ENCODE peak calls at places on chromosome 11, in five cellular contexts. Z is right lobe of liver, L is fibroblast of lung, B is cardiac muscle cell, E is colonic mucosa. U is an unnamed sample. For H3K27me3, the result is how much of the 10 kb centered on the place peaks cover.

GRCh38 chr11:43614214-43614613 is 66.3 kb upstream of the HSD17B12 start:
- DNase-seq in E (no peak), B (no peak), Z (no peak), L (no peak), U (no peak)

GRCh38 chr11:59894616-59895015 is 16.0 kb downstream of the OOSP3 start:
- DNase-seq in B (no peak), Z (no peak), L (no peak), E (no peak), U (no peak)

GRCh38 chr11:48107188-48107704 is 109.4 kb upstream of the OR4B1 start:
- DNase-seq in L (peak), B (no peak), E (no peak), Z (no peak), U (no peak)

GRCh38 chr11:132186699-132187098 is 816.3 kb downstream of the NTM start:
- DNase-seq in B (peak), L (no peak), E (no peak), Z (no peak), U (no peak)

GRCh38 chr11:135073444-135073843 is 661.4 kb upstream of the B3GAT1 start:
- DNase-seq in Z (no peak), L (no peak), E (no peak), B (no peak), U (no peak)

GRCh38 chr11:36266767-36267166 is 22.5 kb downstream of the COMMD9 start:
- DNase-seq in Z (no peak), L (no peak), B (no peak), E (peak), U (no peak)

GRCh38 chr11:119480375-119481020 is 57.5 kb upstream of the THY1 start:
- DNase-seq in L (no peak), E (no peak), B (no peak), Z (no peak), U (no peak)

GRCh38 chr11:126608626-126609010 is 253.1 kb downstream of the ST3GAL4 start:
- DNase-seq in L (no peak), Z (no peak), E (no peak), B (no peak), U (no peak)

GRCh38 chr11:5508605-5509004 is 1.2 kb downstream of the UBQLN3 start:
- DNase-seq in E (no peak), L (no peak), Z (no peak), B (no peak), U (no peak)

GRCh38 chr11:6418199-6418957 is 516 bp downstream of the APBB1 start:
- DNase-seq in L (no peak), E (peak), B (peak), Z (no peak), U (no peak)

GRCh38 chr11:67491276-67492068 is 8.6 kb downstream of the AIP start:
- DNase-seq in E (no peak), B (no peak), L (no peak), Z (no peak), U (no peak)

GRCh38 chr11:111725621-111726020 is 40.6 kb downstream of the PPP2R1B start:
- DNase-seq in L (no peak), Z (no peak), B (no peak), E (no peak), U (no peak)

GRCh38 chr11:11845551-11845950 is 3.8 kb downstream of the USP47 start:
- DNase-seq in E (no peak), B (no peak), Z (no peak), L (peak), U (no peak)

GRCh38 chr11:18699269-18699596 is 654 bp downstream of the TMEM86A start:
- DNase-seq in Z (no peak), E (no peak), B (no peak), L (no peak), U (no peak)

GRCh38 chr11:17915500-17916143 is 97.2 kb downstream of the SERGEF start:
- DNase-seq in E (no peak), L (peak), Z (no peak), B (no peak), U (no peak)

GRCh38 chr11:70811915-70812314 is 413.6 kb downstream of the CTTN start:
- DNase-seq in L (no peak), E (no peak), B (no peak), Z (no peak), U (no peak)

GRCh38 chr11:14237333-14237988 is 121.5 kb downstream of the RRAS2 start:
- DNase-seq in B (no peak), Z (no peak), L (no peak), E (no peak), U (no peak)

GRCh38 chr11:60914620-60915249 is 777 bp downstream of the TMEM109 start:
- DNase-seq in L (peak), Z (no peak), B (peak), E (peak), U (no peak)

GRCh38 chr11:87726511-87726910 is 448.7 kb downstream of the RAB38 start:
- DNase-seq in Z (no peak), E (no peak), B (no peak), L (peak), U (no peak)

GRCh38 chr11:109326781-109327180 is 95.2 kb upstream of the C11orf87 start:
- DNase-seq in Z (no peak), L (no peak), B (no peak), E (no peak), U (no peak)

GRCh38 chr11:88398372-88399140 is 61.0 kb upstream of the CTSC start:
- DNase-seq in B (no peak), Z (no peak), L (peak), E (no peak), U (no peak)

GRCh38 chr11:22390283-22390655 is 52.1 kb downstream of the SLC17A6 start:
- DNase-seq in L (no peak), Z (no peak), B (no peak), E (no peak), U (no peak)

GRCh38 chr11:77109236-77110019 is 6.8 kb downstream of the OMP start:
- DNase-seq in B (no peak), L (peak), E (no peak), Z (no peak), U (no peak)

GRCh38 chr11:107931206-107931605 is 3.0 kb downstream of the RAB39A start:
- DNase-seq in E (no peak), L (no peak), Z (no peak), B (no peak), U (no peak)

GRCh38 chr11:46541593-46542371 is 52.0 kb downstream of the AMBRA1 start:
- DNase-seq in B (no peak), E (peak), L (no peak), Z (peak), U (no peak)

GRCh38 chr11:46674463-46675287 is 25.7 kb downstream of the ARHGAP1 start:
- DNase-seq in E (peak), Z (no peak), B (peak), L (no peak), U (no peak)

GRCh38 chr11:104823638-104824037 is 74.6 kb downstream of the CASP12 start:
- DNase-seq in Z (no peak), E (no peak), B (no peak), L (no peak), U (no peak)

GRCh38 chr11:111938687-111939160 is 1.6 kb downstream of the DIXDC1 start:
- DNase-seq in B (no peak), Z (no peak), E (no peak), L (peak), U (no peak)

GRCh38 chr11:133929401-133930052 is 27.2 kb downstream of the IGSF9B start:
- DNase-seq in B (no peak), L (peak), Z (no peak), E (no peak), U (no peak)

GRCh38 chr11:106879029-106879428 is 139.2 kb downstream of the GUCY1A2 start:
- DNase-seq in B (no peak), E (no peak), Z (no peak), L (no peak), U (no peak)

GRCh38 chr11:128492461-128492860 is 94.9 kb downstream of the ETS1 start:
- DNase-seq in Z (no peak), L (peak), B (no peak), E (no peak), U (no peak)

GRCh38 chr11:40401132-40401853 is 1058.2 kb downstream of the LRRC4C start:
- DNase-seq in E (no peak), L (no peak), B (no peak), Z (no peak), U (no peak)

GRCh38 chr11:70132641-70133040 is 54.5 kb downstream of the ANO1 start:
- DNase-seq in Z (no peak), L (no peak), E (no peak), B (no peak), U (no peak)

GRCh38 chr11:47617417-47617809 is 23.2 kb upstream of the C1QTNF4 start:
- DNase-seq in Z (no peak), L (peak), B (no peak), E (no peak), U (no peak)

DNA sequence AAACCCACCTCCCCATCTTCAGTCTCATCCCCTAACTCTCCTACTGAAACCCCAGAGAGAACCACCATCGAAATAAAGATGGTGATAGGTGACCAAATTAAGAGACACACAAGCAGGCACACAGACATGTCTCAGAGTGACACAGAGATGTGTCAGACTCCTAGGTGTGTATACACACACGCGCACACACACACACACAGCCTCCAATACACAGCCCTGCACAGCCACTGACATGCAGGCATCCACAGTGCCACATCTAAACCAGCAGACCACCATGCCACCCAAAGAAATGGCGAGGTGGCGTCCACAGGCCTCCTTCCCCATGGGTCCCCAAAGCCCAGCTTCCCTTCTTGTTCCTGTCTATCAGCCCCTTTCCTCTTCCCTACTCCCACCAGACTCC is 27.4 kb downstream of the NRXN2 start:
- DNase-seq in L (no peak), Z (no peak), B (no peak), E (no peak), U (no peak)
- H3K27me3 ChIP-seq in L (half or more), Z (under half), B (half or more), E (under half), U (under half)

GRCh38 chr11:84564180-84564866 is 1062.8 kb downstream of the DLG2 start:
- DNase-seq in B (peak), E (peak), Z (peak), L (peak), U (no peak)
- H3K27me3 ChIP-seq in B (under half), E (under half), Z (under half), L (under half), U (under half)

GRCh38 chr11:32428665-32429293 is 6.6 kb downstream of the WT1 start:
- DNase-seq in Z (no peak), L (no peak), B (no peak), E (no peak), U (no peak)
- H3K27me3 ChIP-seq in Z (under half), L (half or more), B (half or more), E (half or more), U (under half)

DNA sequence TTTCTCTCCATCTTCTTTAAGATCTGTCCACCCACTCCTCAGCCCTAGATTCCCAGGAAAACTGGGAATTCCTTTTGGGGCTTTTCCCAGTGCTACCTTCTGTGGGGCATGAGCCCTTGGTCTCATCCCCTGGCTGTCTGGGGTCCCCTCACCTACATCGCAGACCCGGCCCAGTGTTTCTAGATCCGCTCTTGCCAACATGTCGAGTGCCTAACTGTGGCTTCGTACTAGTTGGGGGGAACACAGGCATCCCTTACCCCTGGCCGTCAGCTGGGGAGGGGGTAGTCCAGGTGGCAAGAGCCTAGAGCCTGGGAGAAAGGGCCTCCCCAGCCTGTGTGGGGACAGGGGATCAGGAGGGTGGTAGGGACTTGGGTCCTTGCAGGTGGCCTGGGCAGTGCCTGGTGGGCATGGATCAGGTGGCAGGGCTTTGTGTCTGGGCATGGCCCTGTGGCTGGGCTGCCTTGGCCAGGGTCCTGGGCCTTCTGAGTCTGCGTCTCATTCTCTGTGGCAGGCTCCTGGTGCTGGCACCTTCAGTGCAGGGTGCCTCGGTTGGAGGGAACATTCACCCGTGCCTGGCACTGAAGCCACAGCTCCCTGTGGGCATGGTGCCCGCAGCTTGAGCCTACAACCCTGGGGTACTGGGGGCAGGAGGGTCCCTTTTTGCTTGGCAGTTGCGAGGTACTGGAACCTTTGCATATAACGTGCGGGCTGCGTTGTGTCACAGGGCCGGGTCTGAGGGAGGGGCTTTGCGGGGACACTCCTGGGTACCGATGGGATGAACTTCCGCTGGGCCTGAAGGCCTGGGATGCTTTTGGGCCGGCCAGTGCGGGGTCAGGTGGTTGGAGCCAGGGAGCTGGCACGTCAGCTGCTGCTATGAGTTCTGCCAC is 4.1 kb downstream of the KCNQ1 start:
- DNase-seq in E (no peak), B (no peak), Z (no peak), L (no peak), U (no peak)
- H3K27me3 ChIP-seq in E (under half), B (half or more), Z (under half), L (under half), U (under half)

DNA sequence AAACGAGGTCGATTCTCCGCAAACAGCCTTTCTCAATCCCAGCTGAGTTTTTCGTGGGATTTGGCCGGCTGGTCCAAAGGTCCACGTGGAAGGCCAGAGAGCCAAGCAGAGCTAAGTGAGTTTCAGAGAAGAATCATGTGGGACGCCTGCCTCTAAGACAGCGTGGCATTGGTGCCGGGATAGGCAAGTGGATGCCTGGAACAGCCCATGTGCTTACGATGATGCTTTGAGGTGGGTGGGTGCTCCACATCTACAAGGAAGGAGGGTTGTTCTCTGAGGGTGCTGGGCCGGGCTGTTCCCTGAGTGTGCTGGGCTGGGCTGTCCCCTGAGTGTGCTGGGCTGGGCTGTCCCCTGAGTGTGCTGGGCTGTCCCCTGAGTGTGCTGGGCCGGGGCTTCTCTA is 41.4 kb downstream of the MUC2 start:
- DNase-seq in L (no peak), Z (peak), B (no peak), E (no peak), U (no peak)
- H3K27me3 ChIP-seq in L (under half), Z (under half), B (under half), E (under half), U (under half)

DNA sequence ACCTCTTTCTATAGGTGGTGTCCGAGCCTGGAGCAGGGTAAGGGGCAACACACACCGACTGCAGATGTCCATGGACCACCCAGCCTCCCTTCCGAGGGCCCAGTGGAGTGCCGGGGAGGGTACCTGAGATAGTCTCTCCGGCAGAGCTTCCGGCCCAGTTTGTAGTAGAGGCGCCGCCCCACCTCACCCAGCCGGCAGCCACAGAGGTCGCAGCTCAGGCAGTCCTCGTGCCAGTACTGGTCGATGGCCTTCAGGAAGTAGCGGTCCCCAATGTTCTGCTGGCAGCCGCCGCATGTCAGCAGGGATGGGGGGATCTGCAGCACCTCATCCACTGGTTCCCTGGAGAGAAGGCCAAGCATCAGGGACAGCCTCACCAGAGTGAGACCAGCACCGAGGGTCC is 27.4 kb downstream of the LMO2 start:
- DNase-seq in B (no peak), Z (no peak), L (no peak), E (no peak), U (no peak)
- H3K27me3 ChIP-seq in B (under half), Z (under half), L (half or more), E (under half), U (under half)

DNA sequence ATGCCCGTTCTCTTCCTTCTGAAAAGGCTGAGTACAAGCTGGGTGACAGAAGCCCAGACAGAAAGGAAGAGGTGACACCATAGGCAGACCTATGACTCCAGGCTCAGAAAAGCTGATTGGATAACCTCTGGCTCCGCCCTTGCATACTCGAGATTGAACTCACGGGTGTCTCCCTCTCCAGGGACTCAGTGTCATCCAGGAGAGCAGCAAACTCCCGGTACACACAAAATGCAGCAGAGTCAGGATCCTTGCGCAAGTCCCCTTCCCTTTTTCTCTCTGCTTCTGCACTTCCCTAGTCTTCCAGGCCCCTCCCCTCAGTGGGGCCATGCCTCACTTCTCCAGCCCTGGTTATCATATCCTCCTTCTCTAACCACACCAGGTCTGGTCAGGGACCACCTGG is 9.8 kb downstream of the SCN4B start:
- DNase-seq in Z (peak), B (no peak), L (no peak), E (no peak), U (no peak)
- H3K27me3 ChIP-seq in Z (under half), B (half or more), L (under half), E (under half), U (under half)

GRCh38 chr11:31808721-31809542 is 2.2 kb downstream of the PAX6 start:
- DNase-seq in E (no peak), B (no peak), Z (no peak), L (peak), U (no peak)

GRCh38 chr11:31810779-31811647 is at the start of gene PAX6:
- DNase-seq in L (peak), Z (no peak), E (no peak), B (peak), U (no peak)

GRCh38 chr11:31808268-31808667 is 2.9 kb downstream of the PAX6 start:
- DNase-seq in L (peak), E (no peak), Z (no peak), B (no peak), U (no peak)

GRCh38 chr11:31809543-31809856 is 1.6 kb downstream of the PAX6 start:
- DNase-seq in L (peak), B (no peak), Z (no peak), E (no peak), U (no peak)

GRCh38 chr11:31809857-31810778 is 1.0 kb downstream of the PAX6 start:
- DNase-seq in Z (peak), B (peak), E (no peak), L (peak), U (no peak)
- H3K27me3 ChIP-seq in Z (half or more), B (half or more), E (half or more), L (half or more), U (under half)

GRCh38 chr11:72673943-72674828 is at the start of gene PDE2A:
- DNase-seq in L (no peak), B (no peak), Z (no peak), E (no peak), U (no peak)
- H3K27me3 ChIP-seq in L (half or more), B (under half), Z (under half), E (under half), U (under half)

DNA sequence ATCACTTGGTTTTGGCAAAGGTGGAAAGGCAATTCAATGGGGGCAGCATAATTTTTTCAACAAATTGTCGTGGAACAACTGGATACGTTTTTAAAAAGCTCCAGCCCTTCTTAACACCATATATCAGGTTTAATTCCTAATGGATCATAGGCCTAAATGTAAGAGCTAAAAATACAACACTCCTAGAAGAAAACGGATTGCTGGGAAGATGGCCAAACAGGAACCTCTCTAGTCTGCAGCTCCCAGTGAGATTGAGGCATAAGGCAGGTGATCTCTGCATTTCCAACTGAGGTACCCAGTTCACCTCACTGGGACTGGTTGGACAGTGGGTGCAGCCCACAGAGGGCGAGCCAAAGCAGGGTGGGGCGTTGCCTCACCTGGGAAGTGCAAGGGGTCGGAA is 32.4 kb upstream of the SCGB1D1 start:
- DNase-seq in L (no peak), B (no peak), Z (no peak), E (no peak), U (no peak)
- H3K27me3 ChIP-seq in L (under half), B (under half), Z (under half), E (under half), U (under half)

U was measured in thoracic aorta.